ENCODE peak calls at places on chromosome 17, in eight cellular contexts. X is K562, Z is HCT116, U is stomach, C is GM23338, G is GM12878, P is breast epithelium, D is prostate gland. B is an unnamed sample. For H3K4me1, the result is how much of the 10 kb centered on the place peaks cover.

GRCh38 chr17:33452797-33453196 is 159.7 kb upstream of the ASIC2 start:
- DNase-seq in U (no peak), X (no peak), P (no peak), D (no peak), G (no peak), Z (no peak), C (peak), B (no peak)

GRCh38 chr17:15910791-15911190 is 34.1 kb upstream of the ADORA2B start:
- DNase-seq in C (no peak), P (no peak), X (no peak), U (no peak), Z (no peak), G (no peak), D (no peak), B (no peak)

GRCh38 chr17:50185724-50186545 is 15.5 kb downstream of the COL1A1 start:
- DNase-seq in G (no peak), X (no peak), U (no peak), C (no peak), P (no peak), D (no peak), Z (no peak), B (no peak)

GRCh38 chr17:80060629-80061028 is 24.2 kb downstream of the CCDC40 start:
- DNase-seq in P (no peak), C (no peak), D (no peak), G (no peak), X (no peak), U (no peak), Z (no peak), B (no peak)

GRCh38 chr17:28293994-28294393 is 25.0 kb upstream of the TMEM97 start:
- DNase-seq in U (no peak), D (no peak), G (no peak), Z (no peak), C (no peak), P (no peak), X (no peak), B (no peak)

GRCh38 chr17:83083368-83084201 is 4.2 kb downstream of the METRNL start:
- DNase-seq in U (no peak), Z (no peak), G (no peak), D (no peak), X (no peak), C (peak), P (no peak), B (peak)

GRCh38 chr17:83086907-83087787 is 7.7 kb downstream of the METRNL start:
- DNase-seq in C (no peak), P (no peak), G (no peak), X (peak), U (no peak), Z (no peak), D (no peak), B (no peak)

GRCh38 chr17:7292729-7293128 is 1.7 kb downstream of the YBX2 start:
- DNase-seq in Z (no peak), D (no peak), U (no peak), C (no peak), X (no peak), P (no peak), G (no peak), B (no peak)

GRCh38 chr17:70584255-70584654 is 414.9 kb downstream of the KCNJ2 start:
- DNase-seq in U (no peak), Z (no peak), C (no peak), P (no peak), X (no peak), D (no peak), G (no peak), B (no peak)
- H3K4me1 ChIP-seq in U (under half), Z (under half), C (under half), P (under half), X (under half), D (under half), G (under half), B (under half)

GRCh38 chr17:1343554-1343953 is 56.5 kb downstream of the YWHAE start:
- DNase-seq in D (no peak), G (no peak), P (no peak), C (no peak), Z (no peak), U (no peak), X (no peak), B (no peak)

GRCh38 chr17:1351275-1351674 is 48.7 kb downstream of the YWHAE start:
- DNase-seq in C (no peak), D (no peak), G (no peak), X (no peak), U (no peak), Z (no peak), P (no peak), B (no peak)

GRCh38 chr17:1344521-1344920 is 55.5 kb downstream of the YWHAE start:
- DNase-seq in Z (no peak), G (no peak), C (no peak), D (no peak), U (no peak), P (no peak), X (no peak), B (no peak)

GRCh38 chr17:1351967-1352366 is 48.1 kb downstream of the YWHAE start:
- DNase-seq in P (no peak), X (no peak), U (no peak), G (no peak), D (no peak), Z (no peak), C (no peak), B (no peak)

GRCh38 chr17:1347681-1348318 is 52.2 kb downstream of the YWHAE start:
- DNase-seq in X (no peak), P (peak), G (no peak), C (no peak), D (peak), Z (no peak), U (peak), B (peak)
- TF ChIP-seq POLR2AphosphoS5 in X (no peak), P (no peak), G (no peak), C (no peak), D (peak), Z (no peak), U (peak), B (no peak)

DNA sequence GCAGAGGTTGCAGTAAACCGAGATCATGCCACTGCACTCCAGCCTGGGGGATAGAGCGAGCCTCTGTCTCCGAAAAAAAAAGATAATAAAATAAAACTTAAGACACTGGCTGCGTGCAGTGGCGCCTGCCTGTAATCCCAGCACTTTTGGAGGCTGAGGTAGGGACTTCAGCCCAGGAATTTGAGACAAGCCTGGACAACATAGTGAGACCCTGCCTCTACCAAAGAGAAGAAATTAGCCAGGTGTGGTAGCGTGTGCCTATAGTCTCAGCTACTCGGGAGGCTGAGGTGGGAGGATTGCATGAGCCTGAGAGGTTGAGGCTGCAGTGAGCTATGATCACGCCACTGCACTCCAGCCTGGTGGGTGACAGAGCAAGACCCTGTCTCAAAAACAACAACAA is 26.6 kb downstream of the RARA start:
- DNase-seq in X (no peak), G (no peak), Z (no peak), P (no peak), C (no peak), U (no peak), D (no peak), B (no peak)
- H3K4me1 ChIP-seq in X (under half), G (under half), Z (under half), P (under half), C (under half), U (half or more), D (under half), B (under half)

DNA sequence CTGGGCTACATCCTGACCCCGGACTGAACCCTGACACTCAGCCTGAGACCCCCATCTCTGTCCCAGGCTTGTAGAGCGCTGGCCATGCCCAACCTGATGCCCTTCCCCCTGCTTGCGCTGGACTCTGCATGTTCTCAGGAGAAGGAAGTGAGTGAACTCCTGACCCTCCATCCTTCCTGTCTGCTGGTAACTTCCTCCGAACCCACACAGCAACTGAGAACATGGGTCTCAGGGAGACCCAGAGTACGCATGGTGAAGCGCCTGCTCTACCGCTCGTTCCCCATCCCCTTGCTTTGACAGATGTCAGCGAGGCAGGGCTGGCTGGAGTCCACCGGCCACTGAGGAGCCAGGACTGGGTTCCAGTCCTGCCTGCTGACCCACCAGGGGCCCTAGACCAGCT is 6.1 kb downstream of the CAMKK1 start:
- DNase-seq in Z (no peak), G (no peak), X (no peak), P (no peak), C (no peak), U (no peak), D (no peak), B (no peak)
- TF ChIP-seq POLR2AphosphoS5 in Z (no peak), G (no peak), X (no peak), P (no peak), C (no peak), U (peak), D (no peak), B (no peak)

GRCh38 chr17:57914274-57915147 is 40.7 kb downstream of the CUEDC1 start:
- DNase-seq in G (no peak), U (no peak), C (no peak), D (no peak), X (no peak), P (no peak), Z (no peak), B (peak)

GRCh38 chr17:57913576-57914273 is 41.5 kb downstream of the CUEDC1 start:
- DNase-seq in P (no peak), G (no peak), Z (no peak), D (no peak), U (no peak), X (no peak), C (no peak), B (no peak)

GRCh38 chr17:57915980-57916757 is 39.0 kb downstream of the CUEDC1 start:
- DNase-seq in X (no peak), D (no peak), G (no peak), U (no peak), Z (no peak), P (no peak), C (peak), B (no peak)

GRCh38 chr17:57916925-57917858 is 38.0 kb downstream of the CUEDC1 start:
- DNase-seq in C (no peak), U (no peak), D (no peak), X (no peak), Z (peak), P (no peak), G (no peak), B (no peak)

GRCh38 chr17:57915532-57915931 is 39.7 kb downstream of the CUEDC1 start:
- DNase-seq in G (no peak), U (no peak), P (no peak), X (no peak), Z (no peak), C (no peak), D (no peak), B (no peak)
- H3K4me1 ChIP-seq in G (under half), U (half or more), P (under half), X (under half), Z (half or more), C (under half), D (under half), B (under half)

GRCh38 chr17:73029021-73029420 is 63.5 kb downstream of the SLC39A11 start:
- DNase-seq in Z (no peak), U (no peak), G (no peak), X (no peak), P (no peak), D (no peak), C (no peak), B (no peak)

GRCh38 chr17:73029941-73030340 is 62.5 kb downstream of the SLC39A11 start:
- DNase-seq in P (no peak), G (no peak), U (no peak), C (no peak), Z (no peak), D (no peak), X (no peak), B (no peak)

GRCh38 chr17:73030501-73030911 is 62.0 kb downstream of the SLC39A11 start:
- DNase-seq in Z (no peak), U (peak), G (no peak), C (no peak), D (no peak), P (peak), X (no peak), B (no peak)

GRCh38 chr17:73030995-73031394 is 61.5 kb downstream of the SLC39A11 start:
- DNase-seq in G (no peak), C (no peak), U (no peak), X (no peak), D (no peak), Z (no peak), P (no peak), B (no peak)

GRCh38 chr17:73031472-73031871 is 61.0 kb downstream of the SLC39A11 start:
- DNase-seq in U (no peak), G (no peak), D (no peak), X (no peak), C (no peak), Z (no peak), P (no peak), B (no peak)
- TF ChIP-seq POLR2AphosphoS5 in U (no peak), G (no peak), D (no peak), X (no peak), C (no peak), Z (no peak), P (no peak), B (no peak)

DNA sequence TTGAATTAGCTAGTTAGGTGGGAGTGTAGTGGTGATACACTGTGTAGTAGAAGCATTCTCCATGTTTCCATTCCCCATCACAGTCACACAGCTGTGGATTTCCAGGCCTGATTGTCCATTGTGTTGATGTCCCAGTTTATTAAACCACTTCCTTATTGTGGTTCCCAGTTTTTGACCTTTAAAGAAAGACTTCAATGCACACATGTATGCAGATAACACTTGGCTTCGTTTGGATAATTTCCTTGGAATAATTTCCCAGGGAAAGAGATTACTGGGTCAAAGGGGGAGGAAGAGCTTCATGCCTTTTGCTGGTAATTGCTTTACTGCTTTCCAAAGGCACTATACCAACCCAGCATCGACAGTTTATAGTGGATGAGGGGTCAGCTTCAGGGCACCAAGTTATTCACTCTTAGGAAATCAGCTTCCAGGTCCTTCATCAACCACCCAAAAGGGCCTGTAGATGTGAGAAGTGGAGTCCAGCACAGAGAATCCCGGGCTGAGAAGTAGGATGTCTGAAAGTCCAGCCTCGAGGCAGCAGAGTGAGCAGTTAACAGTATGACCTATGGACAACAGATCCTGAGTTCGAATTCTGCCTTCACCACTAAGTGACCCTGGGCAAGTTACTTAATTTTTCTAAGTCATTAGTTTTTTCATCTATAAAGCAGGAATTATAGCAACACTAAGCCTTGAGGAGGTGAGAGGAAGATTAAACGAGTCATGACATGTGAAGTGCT is 31.3 kb upstream of the TNS4 start:
- DNase-seq in X (no peak), D (no peak), Z (no peak), P (no peak), U (no peak), G (no peak), C (no peak), B (peak)
- H3K4me1 ChIP-seq in X (under half), D (under half), Z (half or more), P (under half), U (under half), G (under half), C (under half), B (under half)

DNA sequence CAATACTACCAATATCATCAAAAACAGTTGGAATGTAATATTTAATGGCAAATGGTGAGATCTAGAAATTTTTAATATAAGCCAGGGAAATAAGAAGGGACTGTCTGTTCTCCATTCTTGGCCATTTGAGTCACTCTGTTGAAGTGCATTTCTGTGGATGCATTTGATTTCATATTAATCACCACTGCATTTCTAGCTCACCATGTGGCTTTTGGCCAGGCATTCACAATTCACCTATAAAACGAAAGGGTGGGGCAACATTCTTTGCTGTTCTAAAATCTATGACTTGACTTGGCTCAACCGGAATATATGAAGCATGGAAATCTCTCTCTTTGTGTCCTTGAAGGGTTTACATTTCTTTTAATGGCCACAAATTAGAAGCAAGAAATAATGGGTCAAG is 483.0 kb downstream of the SLC39A11 start:
- DNase-seq in P (no peak), U (peak), G (no peak), Z (peak), D (no peak), X (no peak), C (no peak), B (no peak)
- TF ChIP-seq POLR2AphosphoS5 in P (no peak), U (peak), G (no peak), Z (peak), D (no peak), X (no peak), C (no peak), B (no peak)

GRCh38 chr17:31060814-31061550 is 33.8 kb upstream of the NF1 start:
- DNase-seq in Z (no peak), G (no peak), C (no peak), U (no peak), D (no peak), P (no peak), X (no peak), B (no peak)

GRCh38 chr17:31067699-31068184 is 27.0 kb upstream of the NF1 start:
- DNase-seq in P (no peak), X (no peak), Z (peak), U (no peak), D (no peak), C (no peak), G (no peak), B (peak)

GRCh38 chr17:31061678-31062077 is 33.1 kb upstream of the NF1 start:
- DNase-seq in G (no peak), P (no peak), Z (no peak), U (no peak), C (peak), D (no peak), X (no peak), B (no peak)

GRCh38 chr17:31068291-31068690 is 26.5 kb upstream of the NF1 start:
- DNase-seq in D (no peak), G (no peak), C (peak), X (peak), Z (peak), P (no peak), U (peak), B (peak)

GRCh38 chr17:31064707-31065106 is 30.1 kb upstream of the NF1 start:
- DNase-seq in D (no peak), X (no peak), U (no peak), P (no peak), G (no peak), Z (no peak), C (no peak), B (no peak)
- H3K4me1 ChIP-seq in D (under half), X (under half), U (under half), P (under half), G (under half), Z (under half), C (under half), B (under half)

GRCh38 chr17:20999044-20999573 is 43.7 kb downstream of the USP22 start:
- DNase-seq in U (no peak), D (no peak), G (no peak), P (no peak), C (no peak), X (no peak), Z (no peak), B (no peak)
- TF ChIP-seq POLR2AphosphoS5 in U (peak), D (peak), G (no peak), P (no peak), C (no peak), X (peak), Z (peak), B (no peak)